ENCODE peak calls at places on chromosomes 2 and 18, in seven cellular contexts. A is A549, T is spleen, K is IMR-90, P is RWPE2, G is cardiac muscle cell, X is AG04450. O is an unnamed sample.

GRCh38 chr2:53509827-53510785 is 257.5 kb upstream of the CHAC2 start:
- DNase-seq in T (no peak), X (no peak), A (no peak), P (no peak), G (no peak), K (no peak), O (no peak)

GRCh38 chr2:158131483-158131912 is 29.8 kb downstream of the UPP2 start:
- DNase-seq in X (no peak), A (no peak), T (no peak), P (no peak), K (no peak), G (no peak), O (no peak)

GRCh38 chr2:19667085-19667484 is 234.7 kb downstream of the TTC32 start:
- DNase-seq in T (no peak), G (peak), K (peak), P (no peak), X (peak), A (peak), O (no peak)

GRCh38 chr18:13513015-13513414 is 213.3 kb downstream of the FAM210A start:
- DNase-seq in K (no peak), T (no peak), G (no peak), X (no peak), A (no peak), P (no peak), O (peak)

GRCh38 chr2:59395119-59395518 is 1154.0 kb upstream of the FANCL start:
- DNase-seq in X (no peak), P (no peak), K (no peak), A (no peak), G (no peak), T (no peak), O (no peak)

GRCh38 chr2:81545626-81546025 is 1241.1 kb upstream of the LRRTM1 start:
- DNase-seq in T (no peak), K (no peak), G (no peak), P (no peak), A (no peak), X (no peak), O (no peak)

GRCh38 chr2:133264951-133265949 is 303.0 kb downstream of the NCKAP5 start:
- DNase-seq in G (no peak), A (peak), X (no peak), T (peak), P (peak), K (no peak), O (no peak)

GRCh38 chr2:50591642-50592041 is 440.3 kb downstream of the NRXN1 start:
- DNase-seq in T (no peak), P (no peak), G (peak), A (no peak), K (no peak), X (no peak), O (no peak)

GRCh38 chr2:66448592-66448991 is 13.7 kb downstream of the MEIS1 start:
- DNase-seq in G (no peak), X (no peak), A (no peak), K (no peak), P (no peak), T (no peak), O (no peak)

GRCh38 chr18:6382968-6383367 is 31.7 kb downstream of the L3MBTL4 start:
- DNase-seq in P (no peak), K (no peak), G (no peak), A (no peak), X (no peak), T (no peak), O (no peak)

GRCh38 chr2:154699560-154699901 is 1.0 kb downstream of the KCNJ3 start:
- DNase-seq in G (no peak), A (no peak), K (no peak), X (no peak), T (no peak), P (no peak), O (no peak)

GRCh38 chr2:95298471-95299111 is 1.4 kb downstream of the KCNIP3 start:
- DNase-seq in T (no peak), G (no peak), K (no peak), A (no peak), X (no peak), P (no peak), O (no peak)

GRCh38 chr2:163132850-163133249 is 294.3 kb upstream of the KCNH7 start:
- DNase-seq in K (peak), X (no peak), P (no peak), G (peak), A (peak), T (no peak), O (no peak)

GRCh38 chr2:152098798-152099654 is at the start of gene CACNB4:
- DNase-seq in X (no peak), G (peak), K (no peak), A (peak), P (no peak), T (peak), O (no peak)

GRCh38 chr2:121561617-121562268 is 31.1 kb downstream of the RNU4ATAC start:
- DNase-seq in G (peak), T (no peak), A (no peak), K (peak), P (no peak), X (no peak), O (no peak)

GRCh38 chr18:56709463-56709862 is 58.3 kb downstream of the WDR7 start:
- DNase-seq in A (peak), K (peak), P (no peak), T (no peak), G (peak), X (peak), O (no peak)

GRCh38 chr18:76530846-76531245 is 35.8 kb upstream of the ZNF516 start:
- DNase-seq in X (no peak), A (no peak), G (no peak), P (no peak), K (no peak), T (no peak), O (peak)

GRCh38 chr2:149661844-149662243 is 74.3 kb upstream of the MMADHC start:
- DNase-seq in X (peak), A (no peak), P (no peak), K (peak), G (peak), T (no peak), O (no peak)

GRCh38 chr2:106341666-106342065 is 126.5 kb downstream of the RGPD3 start:
- DNase-seq in G (no peak), X (no peak), A (no peak), K (no peak), T (no peak), P (no peak), O (no peak)

GRCh38 chr2:20349457-20350034 is 1.1 kb downstream of the PUM2 start:
- DNase-seq in T (no peak), A (no peak), G (no peak), X (no peak), K (peak), P (no peak), O (no peak)

GRCh38 chr2:127226520-127227263 is 6.6 kb upstream of the CYP27C1 start:
- DNase-seq in G (peak), X (peak), K (peak), A (peak), T (peak), P (peak), O (no peak)

GRCh38 chr2:182379235-182379634 is 47.6 kb downstream of the PDE1A start:
- DNase-seq in A (no peak), G (peak), X (no peak), P (no peak), T (no peak), K (peak), O (no peak)

GRCh38 chr2:134718095-134718955 is 475 bp downstream of the TMEM163 start:
- DNase-seq in P (no peak), A (no peak), G (peak), K (no peak), X (no peak), T (peak), O (no peak)

GRCh38 chr2:57549642-57550102 is 496.9 kb upstream of the VRK2 start:
- DNase-seq in P (no peak), T (no peak), X (no peak), A (peak), G (no peak), K (no peak), O (no peak)

GRCh38 chr2:1209246-1209645 is 204.0 kb upstream of the TPO start:
- DNase-seq in A (no peak), K (no peak), G (no peak), X (no peak), T (no peak), P (no peak), O (no peak)

GRCh38 chr2:33655626-33656025 is 56.5 kb upstream of the FAM98A start:
- DNase-seq in P (no peak), A (no peak), T (no peak), X (no peak), K (no peak), G (no peak), O (no peak)

GRCh38 chr2:49175831-49176230 is 21.5 kb upstream of the FSHR start:
- DNase-seq in K (no peak), G (no peak), X (no peak), A (no peak), T (no peak), P (no peak), O (no peak)

GRCh38 chr2:63743976-63744331 is 97.7 kb upstream of the UGP2 start:
- DNase-seq in P (no peak), T (no peak), X (no peak), A (no peak), G (no peak), K (no peak), O (no peak)

GRCh38 chr18:10476430-10476829 is 22.0 kb downstream of the APCDD1 start:
- DNase-seq in A (no peak), X (no peak), T (no peak), P (no peak), K (peak), G (no peak), O (no peak)

GRCh38 chr2:6791682-6792081 is 74.0 kb downstream of the CMPK2 start:
- DNase-seq in A (no peak), P (no peak), T (no peak), K (no peak), X (no peak), G (no peak), O (no peak)

GRCh38 chr2:109174214-109174613 is 45.2 kb downstream of the SH3RF3 start:
- DNase-seq in K (no peak), T (no peak), A (no peak), X (no peak), G (no peak), P (no peak), O (no peak)

GRCh38 chr2:238439912-238440311 is 13.2 kb downstream of the ASB1 start:
- DNase-seq in T (no peak), G (no peak), A (no peak), K (no peak), P (no peak), X (no peak), O (no peak)

GRCh38 chr2:238440331-238440730 is 13.6 kb downstream of the ASB1 start:
- DNase-seq in K (no peak), P (no peak), T (no peak), X (no peak), G (no peak), A (no peak), O (no peak)

GRCh38 chr2:238439093-238439849 is 12.5 kb downstream of the ASB1 start:
- DNase-seq in P (peak), X (peak), T (no peak), A (peak), K (peak), G (peak), O (no peak)

GRCh38 chr2:238440767-238441166 is 14.0 kb downstream of the ASB1 start:
- DNase-seq in T (no peak), G (no peak), P (no peak), K (no peak), X (no peak), A (no peak), O (no peak)

DNA sequence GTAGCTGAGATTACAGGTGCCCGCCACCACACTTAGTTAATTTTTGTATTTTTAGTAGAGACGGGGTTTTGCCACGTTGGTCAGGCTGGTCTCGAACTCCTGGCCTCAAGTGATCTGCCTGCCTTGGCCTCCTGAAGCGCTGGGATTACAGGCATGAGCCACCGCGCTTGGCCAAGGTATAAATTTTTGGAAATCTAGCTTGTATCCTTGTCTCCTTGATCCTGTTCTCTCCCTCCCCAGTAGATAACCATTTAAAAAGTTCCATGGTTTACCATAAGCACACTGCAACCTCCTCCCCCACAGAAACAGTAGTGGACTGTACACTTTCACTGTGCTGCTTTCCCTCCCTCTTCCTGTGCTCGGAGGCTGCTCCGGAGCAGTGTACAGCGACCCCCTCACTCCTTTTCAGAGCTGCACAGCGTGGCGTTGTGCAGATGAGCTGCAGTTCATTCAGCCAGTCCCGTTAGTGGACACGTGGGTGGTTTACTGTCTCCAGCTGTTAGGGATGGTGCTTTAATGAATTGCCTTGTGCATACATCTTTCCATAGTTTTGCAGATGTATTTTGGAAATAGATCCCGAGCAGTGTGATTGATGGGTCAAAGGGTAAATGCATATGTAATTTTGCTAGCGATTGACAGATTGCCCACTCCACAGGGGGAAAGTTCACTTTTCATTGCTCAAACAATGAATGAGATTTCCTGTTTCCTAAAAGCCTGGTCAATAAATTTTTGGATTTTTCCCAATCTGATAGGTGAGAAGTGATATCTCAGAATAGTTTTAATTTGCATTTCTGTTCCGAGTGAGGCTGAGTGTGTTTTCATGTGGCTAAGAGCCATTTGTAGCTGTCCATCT is 14.8 kb downstream of the ASB1 start:
- DNase-seq in G (peak), T (no peak), A (no peak), P (no peak), X (no peak), K (peak), O (no peak)
- TF ChIP-seq CTCF in G (peak), T (no peak), A (no peak), P (no peak), X (no peak), K (no peak), O (no peak)

DNA sequence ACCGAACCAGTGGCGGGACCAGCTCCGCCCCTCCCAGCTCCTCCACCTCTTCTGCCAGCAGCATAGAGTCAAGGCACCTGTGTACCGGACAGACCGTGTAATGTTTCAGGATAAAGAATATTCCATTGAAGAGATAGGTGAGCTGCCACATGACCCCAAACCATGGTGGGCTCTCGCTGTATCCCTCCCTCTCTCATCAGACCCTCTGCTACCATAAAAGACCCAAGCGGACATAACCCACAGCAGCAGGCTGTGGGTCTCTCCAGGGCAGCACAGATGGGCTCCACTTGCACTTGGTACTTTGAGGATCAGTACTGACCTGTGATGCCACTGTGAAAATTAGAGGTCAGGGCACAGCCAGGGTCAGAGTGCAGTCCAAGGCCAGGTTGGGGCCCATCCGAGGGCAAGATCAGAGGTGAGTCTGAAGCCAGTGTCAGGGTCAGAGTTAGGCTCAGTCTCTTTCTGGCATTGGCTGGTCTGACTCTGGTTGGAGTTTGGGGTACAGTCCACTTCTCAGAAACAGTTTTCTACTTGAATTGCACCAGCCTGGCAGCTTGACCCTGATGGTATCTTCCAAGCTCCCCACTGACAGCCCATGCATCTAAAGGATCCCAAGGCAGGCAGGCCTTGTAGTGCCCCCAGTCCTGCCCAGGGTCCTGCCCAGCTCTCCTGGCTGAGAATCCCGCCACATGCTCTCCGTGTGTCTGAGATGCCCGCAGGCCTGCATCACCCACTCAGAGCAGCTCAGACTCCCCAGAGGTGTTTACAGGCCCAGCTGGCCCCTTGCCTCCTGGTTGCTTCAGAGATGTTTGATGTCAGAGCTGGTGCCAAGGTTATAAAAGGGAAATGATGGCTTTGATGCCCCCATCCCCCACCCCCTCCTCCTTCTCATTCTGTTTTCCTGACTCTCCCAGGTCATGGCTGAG is 212.1 kb downstream of the DYSF start:
- DNase-seq in P (no peak), A (no peak), G (no peak), X (no peak), T (peak), K (no peak), O (no peak)
- TF ChIP-seq CTCF in P (no peak), A (no peak), G (no peak), X (no peak), T (no peak), K (no peak), O (no peak)

GRCh38 chr18:39162013-39162412 is 1596.4 kb upstream of the CELF4 start:
- DNase-seq in X (no peak), T (no peak), K (no peak), G (no peak), P (no peak), A (no peak), O (no peak)
- TF ChIP-seq CTCF in X (no peak), T (no peak), K (no peak), G (no peak), P (no peak), A (no peak), O (no peak)

GRCh38 chr2:147275943-147276342 is 568.9 kb upstream of the ACVR2A start:
- DNase-seq in A (no peak), K (no peak), T (no peak), X (no peak), P (no peak), G (peak), O (no peak)
- TF ChIP-seq CTCF in A (no peak), K (no peak), T (no peak), X (no peak), P (no peak), G (peak), O (peak)

DNA sequence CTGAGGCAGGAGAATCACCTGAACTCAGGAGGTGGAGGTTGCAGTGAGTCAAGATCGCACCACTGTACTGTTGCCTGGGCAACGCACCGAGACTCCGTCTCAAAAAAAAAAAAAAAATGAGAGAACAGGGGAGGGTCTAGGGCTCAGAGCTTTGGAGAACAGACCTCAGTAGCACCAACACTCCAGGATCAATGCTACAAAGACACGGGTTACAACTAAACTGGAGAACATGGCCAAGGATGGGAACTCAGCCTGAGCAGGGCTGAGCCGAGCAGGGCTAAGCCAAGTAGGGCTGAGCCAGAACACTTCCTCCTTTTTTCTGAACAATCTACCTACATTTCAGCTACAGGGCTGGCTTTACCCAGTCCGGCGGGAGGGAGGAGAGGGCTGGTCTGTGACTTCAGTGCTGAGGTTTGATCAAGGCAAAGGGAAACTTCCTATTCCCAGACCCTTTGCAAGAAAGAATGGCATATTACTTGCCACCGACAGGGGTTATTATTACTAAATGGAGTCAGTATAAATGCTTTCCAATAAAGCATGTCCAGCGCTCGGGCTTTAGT is 2.9 kb upstream of the CASP8 start:
- DNase-seq in G (no peak), A (peak), X (no peak), K (peak), P (no peak), T (peak), O (no peak)
- TF ChIP-seq CTCF in G (peak), A (no peak), X (no peak), K (no peak), P (no peak), T (no peak), O (no peak)

GRCh38 chr2:67733517-67733916 is 329.3 kb downstream of the C1D start:
- DNase-seq in P (no peak), G (peak), A (peak), X (no peak), T (peak), K (no peak), O (no peak)
- TF ChIP-seq CTCF in P (peak), G (peak), A (peak), X (peak), T (peak), K (peak), O (peak)

DNA sequence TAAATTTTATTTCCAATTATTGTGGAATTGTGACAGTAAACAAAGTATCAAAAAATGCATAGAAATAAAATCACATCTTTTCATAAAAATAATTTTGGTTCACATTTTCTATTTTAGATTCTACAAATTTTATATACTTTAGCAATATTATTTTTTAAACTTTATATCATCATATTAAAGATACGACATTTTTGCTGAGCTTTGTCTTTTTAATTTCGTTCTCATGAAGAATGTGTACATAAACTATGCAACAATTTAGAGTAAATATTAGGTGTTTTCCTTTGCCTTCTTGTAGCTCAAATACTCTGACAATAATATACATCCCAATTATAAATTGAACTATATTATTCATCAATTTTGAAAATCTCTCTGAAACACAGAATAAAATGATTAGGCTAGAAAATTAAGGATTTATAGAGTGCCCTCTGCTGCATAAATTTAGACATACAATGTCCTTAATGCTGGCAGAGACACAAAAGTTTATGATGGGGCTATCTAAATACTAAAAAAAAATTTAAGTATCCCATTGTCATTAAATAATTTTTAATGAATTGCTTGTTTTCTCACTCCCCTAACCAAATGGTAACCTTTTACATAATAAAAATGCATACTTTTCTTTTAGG is 45.7 kb downstream of the CCDC102B start:
- DNase-seq in T (no peak), G (peak), X (no peak), A (no peak), P (no peak), K (peak), O (no peak)
- TF ChIP-seq CTCF in T (no peak), G (peak), X (peak), A (no peak), P (peak), K (peak), O (peak)

DNA sequence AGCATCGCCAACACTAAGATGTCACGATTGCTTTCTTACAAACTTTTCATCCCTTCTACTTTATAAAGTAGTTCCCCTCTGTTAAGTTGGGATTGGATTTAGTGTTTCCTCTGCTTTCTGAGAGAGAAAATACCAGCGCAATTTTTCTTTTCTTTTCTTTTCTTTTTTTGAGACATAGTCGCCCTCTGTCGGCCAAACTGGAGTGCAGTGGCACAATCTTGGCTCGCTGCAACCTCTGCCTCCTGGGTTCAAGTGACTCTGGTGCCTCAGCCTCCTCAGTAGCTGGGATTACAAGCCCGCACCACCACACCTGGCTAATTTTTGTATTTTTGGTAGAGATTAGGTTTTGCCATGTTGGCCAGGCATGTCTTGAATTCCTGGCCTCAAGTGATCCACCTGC is 9.0 kb downstream of the RELCH start:
- DNase-seq in P (no peak), A (no peak), K (no peak), X (no peak), G (no peak), T (no peak), O (no peak)
- TF ChIP-seq CTCF in P (no peak), A (peak), K (no peak), X (no peak), G (no peak), T (no peak), O (no peak)

O was measured in chondrocyte.